ENCODE peak calls at places on chromosomes 11 and 22, in six cellular contexts. I, U, N, R, Z and P are unnamed samples.
A peak's percentile ranks its signal among the peaks of the same experiment; 100 is the strongest.

GRCh38 chr22:39773976-39774539 is 119.5 kb downstream of the ENTHD1 start:
- DNase-seq in R (no peak), N (peak; percentile 13), Z (no peak), I (no peak), U (no peak), P (peak; percentile 16)

GRCh38 chr11:117621226-117621625 is 175.8 kb downstream of the DSCAML1 start:
- DNase-seq in U (no peak), I (no peak), N (no peak), Z (no peak), R (no peak), P (peak; percentile 1)

GRCh38 chr11:29018631-29019030 is 910.4 kb downstream of the METTL15 start:
- DNase-seq in N (no peak), R (no peak), U (peak; percentile 22), Z (peak; percentile 58), I (no peak), P (peak; percentile 77)

GRCh38 chr11:46210856-46211255 is 66.6 kb upstream of the CREB3L1 start:
- DNase-seq in R (no peak), Z (no peak), N (no peak), I (no peak), U (no peak), P (no peak)

GRCh38 chr22:32644252-32645100 is 157.0 kb upstream of the TIMP3 start:
- DNase-seq in I (no peak), R (no peak), U (no peak), Z (peak; percentile 31), N (peak; percentile 50), P (peak; percentile 89)

GRCh38 chr22:30968015-30968923 is at the start of gene MORC2:
- DNase-seq in N (peak; percentile 75), Z (no peak), I (no peak), R (no peak), U (peak; percentile 57), P (no peak)

GRCh38 chr22:40818192-40818746 is 877 bp downstream of the SLC25A17 start:
- DNase-seq in N (no peak), Z (no peak), U (no peak), I (no peak), R (no peak), P (peak; percentile 8)

GRCh38 chr11:111370902-111371578 is 8.0 kb downstream of the POU2AF1 start:
- DNase-seq in R (no peak), Z (no peak), U (no peak), I (no peak), N (no peak), P (no peak)

GRCh38 chr11:82636620-82637019 is 97.0 kb downstream of the FAM181B start:
- DNase-seq in U (no peak), R (no peak), Z (no peak), N (no peak), I (no peak), P (no peak)

GRCh38 chr11:6201486-6201885 is 2.5 kb downstream of the OR52W1 start:
- DNase-seq in R (no peak), U (no peak), I (no peak), N (no peak), Z (no peak), P (peak; percentile 54)

GRCh38 chr11:62539238-62539925 is 7.2 kb downstream of the AHNAK start:
- DNase-seq in I (peak; percentile 37), N (peak; percentile 80), U (peak; percentile 76), R (no peak), Z (peak; percentile 95), P (peak; percentile 90)

GRCh38 chr11:76674517-76675400 is 4.2 kb upstream of the LRRC32 start:
- DNase-seq in U (no peak), N (no peak), Z (no peak), R (no peak), I (no peak), P (no peak)

GRCh38 chr11:134512061-134512460 is 100.0 kb upstream of the B3GAT1 start:
- DNase-seq in U (no peak), N (no peak), I (no peak), Z (no peak), R (no peak), P (no peak)

GRCh38 chr11:131773626-131774025 is 403.2 kb downstream of the NTM start:
- DNase-seq in Z (no peak), R (no peak), I (no peak), U (no peak), N (no peak), P (peak; percentile 11)

GRCh38 chr11:110356769-110357671 is 60.6 kb upstream of the RDX start:
- DNase-seq in I (no peak), R (no peak), N (no peak), Z (peak; percentile 61), U (no peak), P (peak; percentile 53)